ENCODE peak calls at places on chromosome 16, in eight cellular contexts. B is CD8-positive, alpha-beta memory T cell; J is A549; V is tibial artery; E is left ventricle myocardium inferior; T is thoracic aorta; O is right cardiac atrium; R is NT2/D1. X is an unnamed sample.

GRCh38 chr16:29029168-29029994 is 44.5 kb downstream of the LAT start:
- DNase-seq in B (peak; percentile 84), J (peak; percentile 81), V (no peak), E (no peak), T (peak; percentile 9), O (no peak), R (peak; percentile 56), X (peak; percentile 97)

GRCh38 chr16:64339052-64339770 is 782.7 kb downstream of the CDH11 start:
- DNase-seq in B (no peak), J (no peak), V (no peak), E (no peak), T (no peak), O (no peak), R (no peak), X (peak; percentile 45)

GRCh38 chr16:66386629-66387622 is 20.4 kb downstream of the CDH5 start:
- DNase-seq in B (no peak), J (no peak), V (peak; percentile 18), E (no peak), T (no peak), O (no peak), R (no peak), X (no peak)

GRCh38 chr16:9012848-9013507 is 49.3 kb upstream of the USP7 start:
- DNase-seq in B (no peak), J (no peak), V (no peak), E (no peak), T (no peak), O (no peak), R (peak; percentile 48), X (no peak)

GRCh38 chr16:29315046-29315445 is 91.5 kb downstream of the NPIPB11 start:
- DNase-seq in B (no peak), J (no peak), V (no peak), E (no peak), T (no peak), O (peak; percentile 67), R (no peak), X (peak; percentile 11)

GRCh38 chr16:29826342-29826695 is 6.1 kb downstream of the MVP start:
- DNase-seq in B (no peak), J (no peak), V (no peak), E (no peak), T (no peak), O (no peak), R (no peak), X (no peak)

GRCh38 chr16:81928975-81929374 is 82.3 kb downstream of the SDR42E1 start:
- DNase-seq in B (no peak), J (no peak), V (no peak), E (no peak), T (no peak), O (no peak), R (no peak), X (no peak)

GRCh38 chr16:86577314-86577971 is 906 bp upstream of the FOXL1 start:
- DNase-seq in B (no peak), J (no peak), V (no peak), E (no peak), T (no peak), O (no peak), R (no peak), X (no peak)

GRCh38 chr16:7303677-7304200 is 28.9 kb upstream of the RBFOX1 start:
- DNase-seq in B (no peak), J (no peak), V (no peak), E (no peak), T (no peak), O (no peak), R (no peak), X (no peak)

GRCh38 chr16:84278333-84278732 is 16.3 kb upstream of the WFDC1 start:
- DNase-seq in B (no peak), J (no peak), V (no peak), E (no peak), T (no peak), O (no peak), R (no peak), X (no peak)

GRCh38 chr16:53822936-53823529 is 119.1 kb downstream of the FTO start:
- DNase-seq in B (no peak), J (no peak), V (no peak), E (no peak), T (no peak), O (no peak), R (no peak), X (no peak)

GRCh38 chr16:57380671-57381462 is 8.6 kb downstream of the CX3CL1 start:
- DNase-seq in B (no peak), J (peak; percentile 37), V (no peak), E (peak; percentile 45), T (no peak), O (peak; percentile 77), R (no peak), X (no peak)

GRCh38 chr16:89562027-89562599 is 1.6 kb downstream of the RPL13 start:
- DNase-seq in B (no peak), J (peak; percentile 47), V (no peak), E (no peak), T (no peak), O (no peak), R (no peak), X (no peak)

GRCh38 chr16:17356243-17356933 is 114.4 kb downstream of the XYLT1 start:
- DNase-seq in B (no peak), J (no peak), V (no peak), E (no peak), T (no peak), O (no peak), R (no peak), X (no peak)

GRCh38 chr16:88773812-88774291 is 11.2 kb downstream of the PIEZO1 start:
- DNase-seq in B (no peak), J (no peak), V (peak; percentile 47), E (peak; percentile 75), T (no peak), O (peak; percentile 95), R (no peak), X (no peak)

GRCh38 chr16:77169650-77170236 is 21.2 kb upstream of the MON1B start:
- DNase-seq in B (no peak), J (peak; percentile 61), V (no peak), E (no peak), T (no peak), O (no peak), R (peak; percentile 67), X (no peak)

GRCh38 chr16:82649766-82650165 is 23.0 kb downstream of the CDH13 start:
- DNase-seq in B (no peak), J (no peak), V (no peak), E (no peak), T (no peak), O (no peak), R (no peak), X (no peak)

GRCh38 chr16:86945166-86945900 is 367.0 kb downstream of the FOXL1 start:
- DNase-seq in B (no peak), J (no peak), V (no peak), E (no peak), T (no peak), O (no peak), R (no peak), X (no peak)

GRCh38 chr16:88376053-88376834 is 6.5 kb upstream of the ZNF469 start:
- DNase-seq in B (peak; percentile 28), J (no peak), V (no peak), E (peak; percentile 6), T (no peak), O (no peak), R (no peak), X (no peak)

GRCh38 chr16:30775381-30776099 is 11.5 kb downstream of the ZNF629 start:
- DNase-seq in B (peak; percentile 60), J (peak; percentile 88), V (peak; percentile 82), E (peak; percentile 87), T (peak; percentile 50), O (peak; percentile 93), R (peak; percentile 86), X (peak; percentile 41)

GRCh38 chr16:87305505-87306391 is 11.4 kb downstream of the C16orf95 start:
- DNase-seq in B (peak; percentile 15), J (no peak), V (no peak), E (no peak), T (no peak), O (peak; percentile 34), R (no peak), X (no peak)

GRCh38 chr16:23852794-23853562 is 17.2 kb downstream of the PRKCB start:
- DNase-seq in B (no peak), J (no peak), V (no peak), E (no peak), T (no peak), O (no peak), R (no peak), X (no peak)

GRCh38 chr16:28592979-28593553 is 3.8 kb downstream of the SULT1A2 start:
- DNase-seq in B (no peak), J (no peak), V (no peak), E (no peak), T (no peak), O (no peak), R (no peak), X (no peak)

GRCh38 chr16:85433477-85433876 is 179.6 kb upstream of the GSE1 start:
- DNase-seq in B (no peak), J (no peak), V (no peak), E (no peak), T (no peak), O (no peak), R (no peak), X (no peak)

GRCh38 chr16:85437161-85438052 is 175.7 kb upstream of the GSE1 start:
- DNase-seq in B (no peak), J (no peak), V (peak; percentile 54), E (no peak), T (no peak), O (peak; percentile 78), R (peak; percentile 78), X (no peak)

GRCh38 chr16:85436636-85437160 is 176.4 kb upstream of the GSE1 start:
- DNase-seq in B (no peak), J (no peak), V (no peak), E (no peak), T (no peak), O (peak; percentile 86), R (peak; percentile 85), X (no peak)

GRCh38 chr16:85435298-85435697 is 177.8 kb upstream of the GSE1 start:
- DNase-seq in B (no peak), J (no peak), V (no peak), E (no peak), T (no peak), O (no peak), R (no peak), X (no peak)

GRCh38 chr16:85436207-85436606 is 176.9 kb upstream of the GSE1 start:
- DNase-seq in B (no peak), J (no peak), V (no peak), E (no peak), T (no peak), O (no peak), R (no peak), X (no peak)
- H3K4me3 ChIP-seq in B (no peak overlapping the region), J (no peak overlapping the region), V (peak overlapping the region; percentile 8), E (peak overlapping the region; percentile 26), T (peak overlapping the region; percentile 44), O (no peak overlapping the region), R (no peak overlapping the region), X (no peak overlapping the region)

GRCh38 chr16:75248536-75249380 is 2.7 kb downstream of the BCAR1 start:
- DNase-seq in B (no peak), J (no peak), V (no peak), E (no peak), T (no peak), O (no peak), R (no peak), X (no peak)
- H3K4me3 ChIP-seq in B (no peak overlapping the region), J (no peak overlapping the region), V (peak overlapping the region; percentile 95), E (peak overlapping the region; percentile 97), T (peak overlapping the region; percentile 92), O (no peak overlapping the region), R (no peak overlapping the region), X (no peak overlapping the region)

GRCh38 chr16:50282010-50282538 is 15.7 kb downstream of the ADCY7 start:
- DNase-seq in B (peak; percentile 80), J (no peak), V (peak; percentile 78), E (peak; percentile 77), T (no peak), O (peak; percentile 90), R (no peak), X (no peak)
- H3K4me3 ChIP-seq in B (peak overlapping the region; percentile 53), J (no peak overlapping the region), V (no peak overlapping the region), E (no peak overlapping the region), T (peak overlapping the region; percentile 34), O (no peak overlapping the region), R (no peak overlapping the region), X (no peak overlapping the region)

GRCh38 chr16:2211923-2212347 is 1.3 kb upstream of the BRICD5 start:
- DNase-seq in B (no peak), J (no peak), V (no peak), E (no peak), T (no peak), O (no peak), R (no peak), X (no peak)
- H3K4me3 ChIP-seq in B (no peak overlapping the region), J (no peak overlapping the region), V (no peak overlapping the region), E (peak overlapping the region; percentile 95), T (no peak overlapping the region), O (no peak overlapping the region), R (no peak overlapping the region), X (no peak overlapping the region)

X was measured in skeletal muscle cell.